ENCODE peak calls at places on chromosomes 5 and 9, in six cellular contexts. O is stimulated activated CD4-positive, alpha-beta T cell treated with anti-CD3 and anti-CD28 coated beads, Interleukin-1b, Interleukin-23, amount 100 ng/mL, for 4 hours; E is naive thymus-derived CD8-positive, alpha-beta T cell; A is activated naive CD8-positive, alpha-beta T cell treated with anti-CD3 and anti-CD28 coated beads, Interleukin-2, amount 50 U/mL, for 24 hours; G is IMR-90; H is glutamatergic neuron. D is an unnamed sample.

GRCh38 chr5:128349044-128349629 is 188.9 kb downstream of the FBN2 start:
- DNase-seq in H (no peak), O (no peak), A (no peak), G (peak; percentile 10), E (no peak), D (no peak)

GRCh38 chr5:151319334-151319733 is 15.8 kb upstream of the SLC36A3 start:
- DNase-seq in E (no peak), H (no peak), G (peak; percentile 2), O (no peak), A (no peak), D (no peak)

GRCh38 chr5:67771791-67772190 is 443.8 kb upstream of the PIK3R1 start:
- DNase-seq in O (no peak), H (no peak), G (no peak), A (no peak), E (no peak), D (no peak)

GRCh38 chr5:156052697-156053455 is 274.1 kb upstream of the SGCD start:
- DNase-seq in H (no peak), A (no peak), E (no peak), G (no peak), O (no peak), D (no peak)

GRCh38 chr5:73367650-73368049 is 80.9 kb downstream of the FOXD1 start:
- DNase-seq in A (no peak), E (no peak), H (no peak), G (peak; percentile 39), O (no peak), D (no peak)

GRCh38 chr5:151005975-151006576 is 14.3 kb upstream of the GPX3 start:
- DNase-seq in A (no peak), E (no peak), O (no peak), G (peak; percentile 57), H (no peak), D (no peak)

GRCh38 chr9:136329211-136329627 is 1.9 kb downstream of the GPSM1 start:
- DNase-seq in O (no peak), G (no peak), H (no peak), A (no peak), E (no peak), D (no peak)

GRCh38 chr5:125798311-125798710 is 624.9 kb upstream of the GRAMD2B start:
- DNase-seq in A (no peak), E (no peak), O (no peak), H (no peak), G (peak; percentile 42), D (no peak)

GRCh38 chr9:113563856-113564514 is 100.5 kb downstream of the RGS3 start:
- DNase-seq in O (no peak), E (no peak), H (no peak), A (no peak), G (no peak), D (no peak)

GRCh38 chr9:133768859-133769510 is 30.8 kb upstream of the SARDH start:
- DNase-seq in E (no peak), H (peak; percentile 34), A (no peak), O (no peak), G (no peak), D (no peak)

GRCh38 chr9:100427366-100428263 is 672 bp downstream of the MSANTD3 start:
- DNase-seq in H (peak; percentile 70), E (no peak), A (peak; percentile 27), O (no peak), G (peak; percentile 70), D (no peak)

GRCh38 chr5:149358294-149358651 is 427 bp downstream of the PCYOX1L start:
- DNase-seq in G (no peak), O (no peak), H (peak; percentile 59), E (peak; percentile 10), A (peak; percentile 18), D (peak; percentile 41)

GRCh38 chr9:34124103-34124502 is 2.4 kb downstream of the DCAF12 start:
- DNase-seq in E (no peak), G (no peak), O (no peak), A (peak; percentile 28), H (no peak), D (no peak)

GRCh38 chr5:113266227-113266912 is 168.4 kb downstream of the TSSK1B start:
- DNase-seq in A (no peak), G (peak; percentile 31), E (no peak), O (no peak), H (no peak), D (no peak)

GRCh38 chr5:131979816-131980215 is 31.6 kb downstream of the ACSL6 start:
- DNase-seq in A (no peak), H (no peak), E (no peak), G (no peak), O (no peak), D (no peak)

GRCh38 chr5:143284002-143284401 is 119.5 kb downstream of the NR3C1 start:
- DNase-seq in E (no peak), H (no peak), A (no peak), G (no peak), O (no peak), D (no peak)

D was measured in stimulated activated naive CD4-positive, alpha-beta T cell.